ENCODE peak calls at places on chromosome 5, in seven cellular contexts. O is heart right ventricle, N is progenitor cell of endocrine pancreas, B is glutamatergic neuron, J is cardiac fibroblast, R is foreskin fibroblast, F is colonic mucosa. C is an unnamed sample.

GRCh38 chr5:176373100-176373818 is 8.0 kb downstream of the ARL10 start:
- DNase-seq in O (no peak), N (no peak), B (no peak), J (no peak), R (no peak), F (no peak), C (no peak)

GRCh38 chr5:39501403-39501802 is 76.6 kb upstream of the DAB2 start:
- DNase-seq in O (peak), N (no peak), B (no peak), J (peak), R (peak), F (no peak), C (no peak)

GRCh38 chr5:41532485-41532884 is 22.1 kb upstream of the PLCXD3 start:
- DNase-seq in O (no peak), N (no peak), B (no peak), J (no peak), R (no peak), F (no peak), C (no peak)

GRCh38 chr5:78424680-78425079 is 64.3 kb downstream of the SCAMP1 start:
- DNase-seq in O (no peak), N (no peak), B (no peak), J (no peak), R (no peak), F (no peak), C (no peak)

GRCh38 chr5:2096827-2097226 is 214.1 kb upstream of the IRX4 start:
- DNase-seq in O (no peak), N (peak), B (no peak), J (no peak), R (no peak), F (no peak), C (no peak)

GRCh38 chr5:5179597-5179996 is 39.5 kb downstream of the ADAMTS16 start:
- DNase-seq in O (no peak), N (no peak), B (no peak), J (no peak), R (no peak), F (no peak), C (no peak)

GRCh38 chr5:38543074-38543473 is 13.4 kb downstream of the LIFR start:
- DNase-seq in O (no peak), N (no peak), B (no peak), J (no peak), R (no peak), F (no peak), C (no peak)

GRCh38 chr5:56093970-56094369 is 99.2 kb upstream of the IL6ST start:
- DNase-seq in O (no peak), N (no peak), B (no peak), J (no peak), R (no peak), F (no peak), C (no peak)

GRCh38 chr5:125272364-125272763 is 525.9 kb upstream of the ZNF608 start:
- DNase-seq in O (no peak), N (no peak), B (no peak), J (no peak), R (no peak), F (no peak), C (no peak)

GRCh38 chr5:178441486-178442270 is 148.5 kb downstream of the COL23A1 start:
- DNase-seq in O (no peak), N (no peak), B (no peak), J (no peak), R (no peak), F (no peak), C (no peak)

GRCh38 chr5:125411163-125412050 is 665.0 kb upstream of the ZNF608 start:
- DNase-seq in O (no peak), N (no peak), B (no peak), J (peak), R (peak), F (peak), C (no peak)

GRCh38 chr5:38265546-38266179 is 7.3 kb downstream of the EGFLAM start:
- DNase-seq in O (peak), N (peak), B (peak), J (peak), R (peak), F (peak), C (no peak)

GRCh38 chr5:40150896-40151295 is 528.8 kb upstream of the PTGER4 start:
- DNase-seq in O (no peak), N (no peak), B (no peak), J (no peak), R (no peak), F (no peak), C (no peak)

GRCh38 chr5:174120436-174120835 is 74.9 kb downstream of the NSG2 start:
- DNase-seq in O (no peak), N (no peak), B (no peak), J (no peak), R (no peak), F (no peak), C (no peak)

GRCh38 chr5:14787801-14788579 is 83.6 kb downstream of the ANKH start:
- DNase-seq in O (no peak), N (no peak), B (no peak), J (no peak), R (no peak), F (no peak), C (no peak)

GRCh38 chr5:2223303-2223702 is 340.6 kb upstream of the IRX4 start:
- DNase-seq in O (no peak), N (no peak), B (no peak), J (no peak), R (peak), F (no peak), C (no peak)

GRCh38 chr5:180097163-180097894 is 25.8 kb upstream of the RNF130 start:
- DNase-seq in O (no peak), N (no peak), B (no peak), J (no peak), R (no peak), F (no peak), C (no peak)

GRCh38 chr5:1801954-1802295 is 718 bp downstream of the NDUFS6 start:
- DNase-seq in O (no peak), N (no peak), B (no peak), J (peak), R (no peak), F (peak), C (peak)

GRCh38 chr5:76472338-76473336 is 69.6 kb downstream of the IQGAP2 start:
- DNase-seq in O (no peak), N (no peak), B (no peak), J (no peak), R (no peak), F (no peak), C (no peak)

GRCh38 chr5:135891280-135891679 is 4.4 kb downstream of the IL9 start:
- DNase-seq in O (no peak), N (no peak), B (no peak), J (no peak), R (no peak), F (no peak), C (no peak)

GRCh38 chr5:68962632-68963484 is 131.0 kb upstream of the SLC30A5 start:
- DNase-seq in O (peak), N (peak), B (peak), J (peak), R (peak), F (peak), C (no peak)

GRCh38 chr5:58496488-58496887 is 5.3 kb downstream of the GAPT start:
- DNase-seq in O (no peak), N (no peak), B (no peak), J (no peak), R (no peak), F (no peak), C (no peak)

GRCh38 chr5:154923441-154924430 is 14.3 kb downstream of the GEMIN5 start:
- DNase-seq in O (no peak), N (no peak), B (no peak), J (no peak), R (no peak), F (no peak), C (no peak)

GRCh38 chr5:17024686-17025180 is 88.6 kb upstream of the MYO10 start:
- DNase-seq in O (no peak), N (no peak), B (no peak), J (peak), R (peak), F (no peak), C (no peak)

GRCh38 chr5:21236896-21237830 is 1249.2 kb upstream of the CDH18 start:
- DNase-seq in O (no peak), N (no peak), B (no peak), J (peak), R (no peak), F (no peak), C (no peak)

GRCh38 chr5:111072949-111073682 is 1.6 kb downstream of the TSLP start:
- DNase-seq in O (peak), N (peak), B (peak), J (peak), R (peak), F (peak), C (peak)

GRCh38 chr5:128536229-128536860 is 1.7 kb downstream of the FBN2 start:
- DNase-seq in O (peak), N (no peak), B (peak), J (peak), R (peak), F (no peak), C (peak)

GRCh38 chr5:17221843-17222614 is 4.6 kb downstream of the BASP1 start:
- DNase-seq in O (no peak), N (no peak), B (no peak), J (peak), R (no peak), F (no peak), C (no peak)

GRCh38 chr5:145362261-145362660 is 472.9 kb downstream of the PRELID2 start:
- DNase-seq in O (no peak), N (no peak), B (no peak), J (peak), R (peak), F (no peak), C (no peak)

GRCh38 chr5:151213803-151214613 is 9.9 kb downstream of the CCDC69 start:
- DNase-seq in O (peak), N (no peak), B (no peak), J (peak), R (peak), F (peak), C (peak)

GRCh38 chr5:175590471-175590881 is 67.4 kb upstream of the HRH2 start:
- DNase-seq in O (no peak), N (no peak), B (no peak), J (peak), R (no peak), F (no peak), C (no peak)

GRCh38 chr5:72517961-72518690 is 10.9 kb upstream of the ZNF366 start:
- DNase-seq in O (peak), N (no peak), B (no peak), J (peak), R (peak), F (no peak), C (no peak)

GRCh38 chr5:164336276-164336675 is 830.9 kb downstream of the MAT2B start:
- DNase-seq in O (no peak), N (no peak), B (no peak), J (peak), R (no peak), F (no peak), C (no peak)

GRCh38 chr5:7874639-7875038 is 5.7 kb downstream of the MTRR start:
- DNase-seq in O (no peak), N (no peak), B (no peak), J (no peak), R (no peak), F (no peak), C (no peak)

GRCh38 chr5:64417390-64417789 is 88.4 kb upstream of the RGS7BP start:
- DNase-seq in O (no peak), N (no peak), B (no peak), J (no peak), R (no peak), F (no peak), C (peak)

GRCh38 chr5:29697786-29698414 is 1495.6 kb upstream of the CDH6 start:
- DNase-seq in O (no peak), N (no peak), B (no peak), J (no peak), R (no peak), F (no peak), C (no peak)

DNA sequence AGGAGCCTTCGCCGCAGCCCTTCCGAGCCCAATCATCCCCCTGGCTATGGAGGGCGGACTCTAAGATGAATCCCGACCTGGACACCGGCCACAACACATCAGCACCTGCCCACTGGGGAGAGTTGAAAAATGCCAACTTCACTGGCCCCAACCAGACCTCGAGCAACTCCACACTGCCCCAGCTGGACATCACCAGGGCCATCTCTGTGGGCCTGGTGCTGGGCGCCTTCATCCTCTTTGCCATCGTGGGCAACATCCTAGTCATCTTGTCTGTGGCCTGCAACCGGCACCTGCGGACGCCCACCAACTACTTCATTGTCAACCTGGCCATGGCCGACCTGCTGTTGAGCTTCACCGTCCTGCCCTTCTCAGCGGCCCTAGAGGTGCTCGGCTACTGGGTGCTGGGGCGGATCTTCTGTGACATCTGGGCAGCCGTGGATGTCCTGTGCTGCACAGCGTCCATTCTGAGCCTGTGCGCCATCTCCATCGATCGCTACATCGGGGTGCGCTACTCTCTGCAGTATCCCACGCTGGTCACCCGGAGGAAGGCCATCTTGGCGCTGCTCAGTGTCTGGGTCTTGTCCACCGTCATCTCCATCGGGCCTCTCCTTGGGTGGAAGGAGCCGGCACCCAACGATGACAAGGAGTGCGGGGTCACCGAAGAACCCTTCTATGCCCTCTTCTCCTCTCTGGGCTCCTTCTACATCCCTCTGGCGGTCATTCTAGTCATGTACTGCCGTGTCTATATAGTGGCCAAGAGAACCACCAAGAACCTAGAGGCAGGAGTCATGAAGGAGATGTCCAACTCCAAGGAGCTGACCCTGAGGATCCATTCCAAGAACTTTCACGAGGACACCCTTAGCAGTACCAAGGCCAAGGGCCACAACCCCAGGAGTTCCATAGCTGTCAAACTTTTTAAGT is 819 bp downstream of the ADRA1B start:
- DNase-seq in O (no peak), N (no peak), B (no peak), J (no peak), R (no peak), F (no peak), C (no peak)
- TF ChIP-seq CTCF in O (no peak), N (no peak), B (no peak), J (no peak), R (peak), F (no peak), C (no peak)

GRCh38 chr5:66769839-66770617 is 173.8 kb downstream of the MAST4 start:
- DNase-seq in O (no peak), N (no peak), B (peak), J (peak), R (no peak), F (no peak), C (no peak)
- TF ChIP-seq CTCF in O (peak), N (no peak), B (no peak), J (peak), R (no peak), F (no peak), C (no peak)

GRCh38 chr5:97420646-97421045 is 237.6 kb upstream of the RIOK2 start:
- DNase-seq in O (no peak), N (no peak), B (no peak), J (no peak), R (no peak), F (no peak), C (no peak)

GRCh38 chr5:97422678-97423077 is 239.6 kb upstream of the RIOK2 start:
- DNase-seq in O (no peak), N (no peak), B (no peak), J (no peak), R (peak), F (no peak), C (no peak)

GRCh38 chr5:97427235-97427634 is 244.2 kb upstream of the RIOK2 start:
- DNase-seq in O (no peak), N (no peak), B (no peak), J (no peak), R (no peak), F (no peak), C (no peak)

DNA sequence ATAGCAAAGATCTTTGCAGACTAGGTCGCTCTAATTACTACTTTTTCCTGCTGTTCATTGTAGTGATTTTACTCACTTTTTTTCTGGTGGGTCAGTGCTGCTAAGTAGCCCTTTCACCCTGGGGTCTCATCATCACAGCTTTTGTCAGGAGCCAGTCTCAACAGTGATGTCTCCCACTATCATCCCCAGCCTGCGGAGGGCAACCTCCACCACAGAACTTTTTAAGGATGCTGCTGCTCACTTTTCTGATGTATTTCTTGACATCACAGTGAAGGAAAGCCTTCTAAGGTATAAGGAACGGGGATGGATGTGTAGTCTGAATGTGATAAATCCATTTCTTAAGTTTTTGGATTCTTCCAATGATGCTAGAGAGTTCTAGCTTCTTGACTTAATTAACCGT is 242.5 kb upstream of the RIOK2 start:
- DNase-seq in O (no peak), N (no peak), B (no peak), J (peak), R (peak), F (no peak), C (no peak)
- TF ChIP-seq CTCF in O (peak), N (peak), B (no peak), J (peak), R (peak), F (no peak), C (no peak)

GRCh38 chr5:33273985-33274384 is 166.8 kb upstream of the TARS1 start:
- DNase-seq in O (no peak), N (no peak), B (no peak), J (no peak), R (no peak), F (no peak), C (no peak)
- TF ChIP-seq CTCF in O (no peak), N (no peak), B (no peak), J (no peak), R (no peak), F (no peak), C (no peak)

DNA sequence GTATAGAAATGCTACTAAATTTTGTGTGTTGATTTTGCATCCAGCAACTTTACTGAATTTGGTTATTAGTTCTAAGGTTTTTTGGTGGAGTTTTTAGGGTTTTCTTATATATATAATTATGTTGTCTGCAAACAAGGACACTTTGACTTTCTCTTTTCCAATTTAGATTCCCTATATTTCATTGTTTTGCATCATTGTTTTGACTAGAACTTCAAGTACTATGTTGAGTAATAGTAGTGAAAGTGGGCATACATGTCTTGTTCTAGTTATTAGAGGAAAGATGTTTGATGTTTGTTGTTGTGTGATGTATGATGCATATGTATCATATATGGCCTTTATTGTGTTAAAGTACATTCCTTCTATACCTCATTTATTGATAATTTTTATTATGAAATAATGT is 362.3 kb upstream of the PRR16 start:
- DNase-seq in O (no peak), N (no peak), B (no peak), J (no peak), R (no peak), F (no peak), C (no peak)
- TF ChIP-seq CTCF in O (no peak), N (no peak), B (no peak), J (no peak), R (no peak), F (no peak), C (no peak)

C was measured in left lung.